ENCODE peak calls at places on chromosomes 12 and 14, in five cellular contexts. U is A549, A is spleen, T is uterus, D is ovary. O is an unnamed sample.

GRCh38 chr12:9648701-9649531 is 20.6 kb upstream of the CLEC2D start:
- DNase-seq in D (no peak), T (no peak), A (no peak), U (no peak), O (no peak)

GRCh38 chr12:120358412-120359158 is 10.4 kb downstream of the MSI1 start:
- DNase-seq in T (no peak), D (no peak), U (no peak), A (no peak), O (no peak)

GRCh38 chr12:42382013-42382696 is 56.2 kb downstream of the PPHLN1 start:
- DNase-seq in D (no peak), T (no peak), U (no peak), A (no peak), O (no peak)

GRCh38 chr14:58805605-58806358 is 168.0 kb downstream of the DACT1 start:
- DNase-seq in D (no peak), A (no peak), U (no peak), T (no peak), O (no peak)

GRCh38 chr14:64752909-64753308 is 48.7 kb downstream of the PLEKHG3 start:
- DNase-seq in D (no peak), A (no peak), T (no peak), U (no peak), O (no peak)

GRCh38 chr12:93183940-93184663 is 193.6 kb upstream of the NUDT4 start:
- DNase-seq in D (peak; percentile 71), T (peak; percentile 39), A (no peak), U (no peak), O (peak; percentile 24)

GRCh38 chr14:94392510-94392935 is 4.1 kb upstream of the SERPINA1 start:
- DNase-seq in U (no peak), A (no peak), D (no peak), T (no peak), O (peak; percentile 50)

GRCh38 chr14:50524071-50524470 is 8.3 kb downstream of the MAP4K5 start:
- DNase-seq in A (no peak), U (no peak), T (no peak), D (no peak), O (no peak)

GRCh38 chr12:51348116-51348515 is 1.6 kb upstream of the CELA1 start:
- DNase-seq in U (no peak), T (no peak), A (no peak), D (no peak), O (no peak)

GRCh38 chr14:23055621-23056256 is 1.6 kb downstream of the CDH24 start:
- DNase-seq in T (no peak), U (no peak), A (no peak), D (peak; percentile 54), O (no peak)

GRCh38 chr14:100102156-100102785 is 37.0 kb downstream of the EVL start:
- DNase-seq in T (no peak), A (no peak), D (no peak), U (no peak), O (no peak)

GRCh38 chr12:24711056-24711455 is 237.8 kb downstream of the BCAT1 start:
- DNase-seq in D (no peak), T (no peak), U (no peak), A (no peak), O (no peak)

GRCh38 chr12:111430418-111431353 is 25.0 kb downstream of the SH2B3 start:
- DNase-seq in A (no peak), U (no peak), D (no peak), T (no peak), O (no peak)

GRCh38 chr12:111428081-111428727 is 22.5 kb downstream of the SH2B3 start:
- DNase-seq in U (no peak), D (no peak), T (no peak), A (no peak), O (no peak)

GRCh38 chr12:111428728-111429175 is 23.0 kb downstream of the SH2B3 start:
- DNase-seq in U (no peak), T (no peak), D (no peak), A (peak; percentile 93), O (no peak)

GRCh38 chr12:111431772-111432171 is 26.0 kb downstream of the SH2B3 start:
- DNase-seq in D (no peak), A (no peak), U (no peak), T (no peak), O (no peak)

DNA sequence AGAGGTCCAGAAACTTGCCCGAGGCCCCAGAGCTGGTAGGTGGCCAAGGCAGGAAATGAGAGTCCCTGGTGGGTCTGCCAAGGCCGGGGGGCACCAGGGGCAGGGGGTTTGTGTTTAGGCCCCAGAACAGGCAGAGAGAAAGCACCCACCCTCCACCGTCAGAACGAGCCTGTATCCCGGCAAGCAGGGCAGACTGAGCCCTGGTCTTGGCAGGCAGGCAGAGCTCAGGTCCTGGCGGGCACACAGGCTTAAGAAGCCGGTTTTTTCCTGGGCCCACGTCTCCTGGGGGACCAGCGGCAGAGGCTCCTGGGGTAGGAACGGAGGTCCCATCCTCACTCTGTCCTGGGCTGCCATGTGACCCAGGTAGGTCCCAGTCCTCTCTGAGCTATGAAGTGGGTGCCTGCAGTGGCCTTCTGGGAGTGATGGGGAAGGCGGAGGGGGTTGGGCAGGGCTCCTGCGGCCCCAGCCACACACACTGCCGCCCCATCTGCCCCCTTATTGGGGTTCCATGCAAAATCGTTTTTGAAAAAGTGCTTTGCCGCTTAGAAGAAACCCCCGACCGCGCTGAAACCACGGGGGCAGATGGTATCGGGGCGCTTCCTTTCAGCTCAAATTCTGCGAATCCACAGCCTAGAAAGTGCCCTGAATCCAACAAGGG is 24.2 kb downstream of the SH2B3 start:
- DNase-seq in A (no peak), U (no peak), T (no peak), D (no peak), O (no peak)
- TF ChIP-seq POLR2A in A (no peak), U (no peak), T (no peak), D (no peak), O (no peak)

DNA sequence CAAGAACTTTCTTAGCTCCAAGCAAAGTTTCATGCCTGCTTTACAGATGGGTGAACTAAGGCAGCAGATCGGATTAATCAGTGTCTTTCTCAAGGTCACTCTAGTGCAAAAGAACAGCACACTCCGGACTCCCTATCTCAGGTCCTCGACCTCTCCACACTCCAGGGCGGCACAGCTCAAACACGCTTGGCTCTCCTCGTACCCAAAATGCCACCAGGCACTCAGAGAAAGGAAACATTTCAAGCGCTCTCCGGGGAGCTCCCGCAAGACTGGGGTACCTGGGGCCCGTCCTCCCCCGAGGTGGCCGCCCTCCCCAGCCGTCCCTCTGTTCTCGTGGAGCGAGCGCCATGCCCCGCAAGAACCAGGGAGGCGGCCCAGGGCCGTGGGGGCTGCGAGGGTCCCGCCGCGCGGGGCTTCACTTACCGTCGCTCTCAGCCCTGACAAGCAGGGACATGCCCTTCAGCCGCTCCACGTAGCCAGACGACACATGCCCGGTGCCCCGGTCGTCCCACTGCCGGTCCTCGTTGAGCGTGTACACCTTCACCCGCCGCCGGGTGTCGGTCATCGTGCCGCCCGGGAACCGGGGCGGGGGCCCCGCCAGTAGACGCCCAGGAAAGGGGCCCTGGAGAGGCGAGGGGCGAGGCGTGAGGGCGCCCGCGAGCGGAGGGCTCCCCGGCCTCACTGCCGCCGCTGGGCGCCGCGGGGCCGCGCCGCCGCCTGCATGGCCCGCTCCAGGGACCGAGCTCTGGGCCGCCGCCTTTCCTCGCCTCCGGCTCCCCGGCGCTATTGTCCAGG is 830 bp downstream of the PPP4R3A start:
- DNase-seq in D (peak; percentile 67), A (peak; percentile 90), T (no peak), U (peak; percentile 27), O (no peak)
- TF ChIP-seq POLR2A in D (no peak), A (no peak), T (no peak), U (no peak), O (no peak)

DNA sequence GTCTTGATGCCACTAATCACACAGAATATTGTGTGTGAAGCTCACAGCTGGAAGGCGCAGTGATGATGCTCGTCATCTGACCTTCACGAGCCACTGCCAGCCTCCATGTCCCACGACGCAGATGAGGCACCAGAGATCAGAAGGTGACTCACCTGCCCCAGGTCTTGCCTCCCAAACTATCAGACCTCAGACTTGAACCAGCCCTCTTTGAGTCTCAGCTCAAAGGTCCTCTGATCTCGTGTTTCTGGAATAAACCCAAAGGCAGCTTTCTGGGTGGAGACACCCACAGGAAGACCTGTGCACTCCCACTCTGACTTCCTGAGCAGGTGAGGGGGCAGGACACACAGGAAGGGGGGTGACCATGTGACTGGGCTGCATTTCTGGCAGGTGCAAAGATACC is 19.6 kb upstream of the CHGA start:
- DNase-seq in D (no peak), U (no peak), A (no peak), T (no peak), O (no peak)
- TF ChIP-seq POLR2A in D (no peak), U (no peak), A (no peak), T (no peak), O (no peak)

GRCh38 chr14:89955418-89956293 is at the start of gene TDP1:
- DNase-seq in U (peak; percentile 81), D (peak; percentile 98), A (peak; percentile 100), T (peak; percentile 95), O (peak; percentile 92)
- TF ChIP-seq POLR2A in U (peak; percentile 72), D (peak; percentile 72), A (no peak), T (peak; percentile 88), O (peak; percentile 60)

DNA sequence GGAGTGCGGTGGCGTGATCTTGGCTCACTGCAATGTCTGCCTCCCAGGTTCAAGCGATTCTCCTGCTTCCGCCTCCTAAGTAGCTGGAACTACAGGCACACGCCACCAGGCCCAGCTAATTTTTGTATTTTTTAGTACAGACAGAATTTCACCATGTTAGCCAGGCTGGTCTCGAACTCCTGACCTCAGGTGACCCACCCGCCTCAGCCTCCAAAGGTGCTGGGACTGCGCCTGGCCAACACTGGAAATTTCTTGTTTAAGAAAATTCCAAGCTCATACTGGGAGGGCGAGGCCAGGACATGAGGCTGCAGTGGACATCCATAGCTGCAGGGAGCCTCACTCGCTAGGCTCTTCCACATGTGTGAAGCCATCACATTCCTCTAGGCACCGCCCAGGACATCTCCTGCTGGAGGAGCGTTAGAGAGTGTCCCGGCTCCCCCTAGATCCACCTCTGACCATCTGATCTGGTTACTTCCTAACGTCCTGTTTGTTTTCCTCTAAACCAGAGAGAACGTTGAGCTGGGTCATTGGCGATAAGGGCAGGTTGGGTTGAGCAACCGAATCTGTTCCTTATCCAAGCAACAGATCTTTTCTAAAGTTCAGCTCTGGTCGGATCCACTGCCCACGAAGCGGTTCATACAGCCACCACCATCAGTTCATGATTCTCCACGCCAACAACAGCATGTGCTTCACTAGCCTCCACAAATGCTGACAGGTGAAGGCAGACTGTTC is 108.2 kb upstream of the MED13L start:
- DNase-seq in T (no peak), D (no peak), U (no peak), A (no peak), O (no peak)
- TF ChIP-seq POLR2A in T (no peak), D (no peak), U (no peak), A (no peak), O (no peak)

DNA sequence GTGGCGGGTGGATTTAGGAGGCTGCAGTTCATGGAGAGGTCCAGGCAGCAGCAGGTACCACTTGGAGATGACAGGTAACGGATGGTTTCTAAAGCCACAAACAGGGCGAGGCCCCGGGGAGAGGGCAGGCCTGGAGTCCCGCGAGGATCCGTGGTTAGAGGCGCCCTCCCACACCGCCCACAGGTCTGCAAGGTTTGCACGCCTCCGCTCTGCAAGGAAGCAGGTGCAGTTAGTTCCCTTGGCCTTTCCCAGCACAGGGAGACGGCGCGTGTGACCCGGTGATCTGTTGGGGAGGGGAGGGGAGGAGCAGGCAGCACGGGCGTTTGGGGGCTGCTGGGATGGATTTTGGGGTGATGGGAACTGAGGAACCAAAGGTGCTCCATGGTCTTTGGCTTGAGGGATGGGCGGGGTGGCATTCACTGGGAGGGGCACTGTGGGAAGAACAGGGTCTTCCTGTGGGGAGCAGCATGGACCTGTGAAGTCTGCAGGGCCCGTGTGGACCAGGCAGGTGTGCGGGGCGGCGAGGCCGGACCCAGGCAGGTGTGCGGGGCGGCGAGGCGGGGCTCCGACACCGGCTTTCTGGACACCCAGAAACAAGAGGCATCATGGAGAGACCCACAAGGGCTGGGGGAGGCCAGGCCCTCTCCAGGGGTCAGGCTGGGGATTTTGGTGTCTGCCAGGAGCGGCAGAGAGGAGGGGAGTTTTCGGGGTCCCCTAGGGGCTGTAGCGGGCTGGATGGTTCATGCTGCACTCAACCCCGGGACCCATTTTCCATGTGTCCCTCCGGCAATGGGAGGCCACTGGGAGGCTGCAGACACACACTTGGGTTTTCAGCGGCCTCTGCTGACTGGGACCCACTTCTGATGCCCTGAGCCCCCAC is 29.1 kb downstream of the NOC4L start:
- DNase-seq in U (no peak), T (no peak), A (peak; percentile 45), D (no peak), O (no peak)
- TF ChIP-seq POLR2A in U (no peak), T (no peak), A (no peak), D (no peak), O (no peak)